ENCODE peak calls at places on chromosomes 13 and 19, in ten cellular contexts. One of them, this sample, is unnamed.

GRCh38 chr13:47249296-47249695 is 352.4 kb upstream of the HTR2A start:
- DNase-seq in activated CD4-positive, alpha-beta T cell treated with anti-CD3 and anti-CD28 coated beads, Interleukin-2, amount 50 U/mL, for 1 hour: no peak
- DNase-seq in stimulated activated CD8-positive, alpha-beta memory T cell treated with anti-CD3 and anti-CD28 coated beads, Interleukin-7, amount 100 ng/mL, for 1 hour: no peak
- DNase-seq in stromal cell of bone marrow: no peak
- DNase-seq in NCI-H2029: no peak
- DNase-seq in NCI-H345: no peak
- DNase-seq in effector memory CD4-positive, alpha-beta T cell: no peak
- DNase-seq in WTC11: no peak
- DNase-seq in lower leg skin: no peak
- DNase-seq in uterus: no peak
- DNase-seq in this sample: no peak

GRCh38 chr13:105994340-105994739 is 541.1 kb downstream of the EFNB2 start:
- DNase-seq in stimulated activated CD8-positive, alpha-beta memory T cell treated with anti-CD3 and anti-CD28 coated beads, Interleukin-7, amount 100 ng/mL, for 1 hour: no peak
- DNase-seq in stromal cell of bone marrow: no peak
- DNase-seq in NCI-H345: no peak
- DNase-seq in WTC11: no peak
- DNase-seq in activated CD4-positive, alpha-beta T cell treated with anti-CD3 and anti-CD28 coated beads, Interleukin-2, amount 50 U/mL, for 1 hour: no peak
- DNase-seq in uterus: no peak
- DNase-seq in effector memory CD4-positive, alpha-beta T cell: no peak
- DNase-seq in NCI-H2029: no peak
- DNase-seq in lower leg skin: no peak
- DNase-seq in this sample: no peak

GRCh38 chr13:76471486-76471885 is 414.7 kb downstream of the KCTD12 start:
- DNase-seq in lower leg skin: no peak
- DNase-seq in uterus: no peak
- DNase-seq in NCI-H2029: no peak
- DNase-seq in WTC11: no peak
- DNase-seq in stimulated activated CD8-positive, alpha-beta memory T cell treated with anti-CD3 and anti-CD28 coated beads, Interleukin-7, amount 100 ng/mL, for 1 hour: no peak
- DNase-seq in NCI-H345: no peak
- DNase-seq in activated CD4-positive, alpha-beta T cell treated with anti-CD3 and anti-CD28 coated beads, Interleukin-2, amount 50 U/mL, for 1 hour: no peak
- DNase-seq in stromal cell of bone marrow: no peak
- DNase-seq in effector memory CD4-positive, alpha-beta T cell: no peak
- DNase-seq in this sample: no peak

GRCh38 chr19:38264486-38265212 is at the start of gene SPINT2:
- DNase-seq in stromal cell of bone marrow: no peak
- DNase-seq in NCI-H2029: no peak
- DNase-seq in NCI-H345: peak
- DNase-seq in lower leg skin: peak
- DNase-seq in WTC11: peak
- DNase-seq in stimulated activated CD8-positive, alpha-beta memory T cell treated with anti-CD3 and anti-CD28 coated beads, Interleukin-7, amount 100 ng/mL, for 1 hour: no peak
- DNase-seq in uterus: no peak
- DNase-seq in effector memory CD4-positive, alpha-beta T cell: peak
- DNase-seq in activated CD4-positive, alpha-beta T cell treated with anti-CD3 and anti-CD28 coated beads, Interleukin-2, amount 50 U/mL, for 1 hour: peak
- DNase-seq in this sample: no peak

GRCh38 chr19:1622007-1622406 is 16.7 kb upstream of the UQCR11 start:
- DNase-seq in effector memory CD4-positive, alpha-beta T cell: no peak
- DNase-seq in NCI-H345: no peak
- DNase-seq in lower leg skin: no peak
- DNase-seq in stimulated activated CD8-positive, alpha-beta memory T cell treated with anti-CD3 and anti-CD28 coated beads, Interleukin-7, amount 100 ng/mL, for 1 hour: no peak
- DNase-seq in NCI-H2029: no peak
- DNase-seq in activated CD4-positive, alpha-beta T cell treated with anti-CD3 and anti-CD28 coated beads, Interleukin-2, amount 50 U/mL, for 1 hour: no peak
- DNase-seq in uterus: no peak
- DNase-seq in WTC11: no peak
- DNase-seq in stromal cell of bone marrow: no peak
- DNase-seq in this sample: no peak

GRCh38 chr19:3682741-3683404 is 17.4 kb downstream of the PIP5K1C start:
- DNase-seq in effector memory CD4-positive, alpha-beta T cell: no peak
- DNase-seq in stimulated activated CD8-positive, alpha-beta memory T cell treated with anti-CD3 and anti-CD28 coated beads, Interleukin-7, amount 100 ng/mL, for 1 hour: no peak
- DNase-seq in WTC11: no peak
- DNase-seq in uterus: peak
- DNase-seq in stromal cell of bone marrow: no peak
- DNase-seq in NCI-H345: no peak
- DNase-seq in lower leg skin: no peak
- DNase-seq in activated CD4-positive, alpha-beta T cell treated with anti-CD3 and anti-CD28 coated beads, Interleukin-2, amount 50 U/mL, for 1 hour: no peak
- DNase-seq in NCI-H2029: no peak
- DNase-seq in this sample: no peak

GRCh38 chr19:43781630-43782310 is 997 bp upstream of the KCNN4 start:
- DNase-seq in lower leg skin: no peak
- DNase-seq in activated CD4-positive, alpha-beta T cell treated with anti-CD3 and anti-CD28 coated beads, Interleukin-2, amount 50 U/mL, for 1 hour: no peak
- DNase-seq in stimulated activated CD8-positive, alpha-beta memory T cell treated with anti-CD3 and anti-CD28 coated beads, Interleukin-7, amount 100 ng/mL, for 1 hour: no peak
- DNase-seq in uterus: no peak
- DNase-seq in effector memory CD4-positive, alpha-beta T cell: no peak
- DNase-seq in WTC11: no peak
- DNase-seq in stromal cell of bone marrow: no peak
- DNase-seq in NCI-H2029: no peak
- DNase-seq in NCI-H345: no peak
- DNase-seq in this sample: no peak

GRCh38 chr19:56110515-56111448 is 10.3 kb downstream of the ZNF787 start:
- DNase-seq in effector memory CD4-positive, alpha-beta T cell: no peak
- DNase-seq in lower leg skin: no peak
- DNase-seq in stimulated activated CD8-positive, alpha-beta memory T cell treated with anti-CD3 and anti-CD28 coated beads, Interleukin-7, amount 100 ng/mL, for 1 hour: no peak
- DNase-seq in NCI-H345: no peak
- DNase-seq in activated CD4-positive, alpha-beta T cell treated with anti-CD3 and anti-CD28 coated beads, Interleukin-2, amount 50 U/mL, for 1 hour: no peak
- DNase-seq in NCI-H2029: no peak
- DNase-seq in uterus: no peak
- DNase-seq in WTC11: no peak
- DNase-seq in stromal cell of bone marrow: no peak
- DNase-seq in this sample: no peak

GRCh38 chr13:89832827-89833226 is 1514.7 kb upstream of the MIR17HG start:
- DNase-seq in stromal cell of bone marrow: no peak
- DNase-seq in WTC11: no peak
- DNase-seq in NCI-H2029: no peak
- DNase-seq in lower leg skin: no peak
- DNase-seq in NCI-H345: no peak
- DNase-seq in effector memory CD4-positive, alpha-beta T cell: no peak
- DNase-seq in stimulated activated CD8-positive, alpha-beta memory T cell treated with anti-CD3 and anti-CD28 coated beads, Interleukin-7, amount 100 ng/mL, for 1 hour: no peak
- DNase-seq in activated CD4-positive, alpha-beta T cell treated with anti-CD3 and anti-CD28 coated beads, Interleukin-2, amount 50 U/mL, for 1 hour: no peak
- DNase-seq in uterus: no peak
- DNase-seq in this sample: no peak

GRCh38 chr19:38270587-38271167 is 6.3 kb downstream of the SPINT2 start:
- DNase-seq in WTC11: no peak
- DNase-seq in lower leg skin: no peak
- DNase-seq in activated CD4-positive, alpha-beta T cell treated with anti-CD3 and anti-CD28 coated beads, Interleukin-2, amount 50 U/mL, for 1 hour: no peak
- DNase-seq in effector memory CD4-positive, alpha-beta T cell: no peak
- DNase-seq in NCI-H345: no peak
- DNase-seq in uterus: no peak
- DNase-seq in NCI-H2029: no peak
- DNase-seq in stromal cell of bone marrow: no peak
- DNase-seq in stimulated activated CD8-positive, alpha-beta memory T cell treated with anti-CD3 and anti-CD28 coated beads, Interleukin-7, amount 100 ng/mL, for 1 hour: no peak
- DNase-seq in this sample: no peak

GRCh38 chr13:81551036-81551435 is 1210.1 kb upstream of the SPRY2 start:
- DNase-seq in lower leg skin: no peak
- DNase-seq in uterus: no peak
- DNase-seq in effector memory CD4-positive, alpha-beta T cell: no peak
- DNase-seq in stimulated activated CD8-positive, alpha-beta memory T cell treated with anti-CD3 and anti-CD28 coated beads, Interleukin-7, amount 100 ng/mL, for 1 hour: no peak
- DNase-seq in NCI-H2029: no peak
- DNase-seq in activated CD4-positive, alpha-beta T cell treated with anti-CD3 and anti-CD28 coated beads, Interleukin-2, amount 50 U/mL, for 1 hour: no peak
- DNase-seq in stromal cell of bone marrow: no peak
- DNase-seq in WTC11: no peak
- DNase-seq in NCI-H345: no peak
- DNase-seq in this sample: no peak

GRCh38 chr13:111533900-111534645 is 213.6 kb downstream of the TEX29 start:
- DNase-seq in lower leg skin: no peak
- DNase-seq in stimulated activated CD8-positive, alpha-beta memory T cell treated with anti-CD3 and anti-CD28 coated beads, Interleukin-7, amount 100 ng/mL, for 1 hour: no peak
- DNase-seq in stromal cell of bone marrow: no peak
- DNase-seq in effector memory CD4-positive, alpha-beta T cell: no peak
- DNase-seq in WTC11: no peak
- DNase-seq in NCI-H2029: peak
- DNase-seq in uterus: no peak
- DNase-seq in NCI-H345: peak
- DNase-seq in activated CD4-positive, alpha-beta T cell treated with anti-CD3 and anti-CD28 coated beads, Interleukin-2, amount 50 U/mL, for 1 hour: no peak
- DNase-seq in this sample: no peak

GRCh38 chr13:62357887-62358645 is 942.4 kb upstream of the PCDH20 start:
- DNase-seq in WTC11: peak
- DNase-seq in NCI-H345: peak
- DNase-seq in uterus: no peak
- DNase-seq in activated CD4-positive, alpha-beta T cell treated with anti-CD3 and anti-CD28 coated beads, Interleukin-2, amount 50 U/mL, for 1 hour: no peak
- DNase-seq in effector memory CD4-positive, alpha-beta T cell: no peak
- DNase-seq in stimulated activated CD8-positive, alpha-beta memory T cell treated with anti-CD3 and anti-CD28 coated beads, Interleukin-7, amount 100 ng/mL, for 1 hour: no peak
- DNase-seq in lower leg skin: no peak
- DNase-seq in stromal cell of bone marrow: peak
- DNase-seq in NCI-H2029: no peak
- DNase-seq in this sample: peak

GRCh38 chr19:11293468-11294389 is 2.2 kb upstream of the TSPAN16 start:
- DNase-seq in NCI-H345: peak
- DNase-seq in NCI-H2029: peak
- DNase-seq in activated CD4-positive, alpha-beta T cell treated with anti-CD3 and anti-CD28 coated beads, Interleukin-2, amount 50 U/mL, for 1 hour: peak
- DNase-seq in lower leg skin: peak
- DNase-seq in stromal cell of bone marrow: peak
- DNase-seq in WTC11: peak
- DNase-seq in effector memory CD4-positive, alpha-beta T cell: peak
- DNase-seq in uterus: peak
- DNase-seq in stimulated activated CD8-positive, alpha-beta memory T cell treated with anti-CD3 and anti-CD28 coated beads, Interleukin-7, amount 100 ng/mL, for 1 hour: peak
- DNase-seq in this sample: peak

GRCh38 chr13:103067751-103068563 is 1.7 kb upstream of the SLC10A2 start:
- DNase-seq in stimulated activated CD8-positive, alpha-beta memory T cell treated with anti-CD3 and anti-CD28 coated beads, Interleukin-7, amount 100 ng/mL, for 1 hour: no peak
- DNase-seq in NCI-H2029: no peak
- DNase-seq in WTC11: peak
- DNase-seq in lower leg skin: no peak
- DNase-seq in NCI-H345: peak
- DNase-seq in stromal cell of bone marrow: no peak
- DNase-seq in activated CD4-positive, alpha-beta T cell treated with anti-CD3 and anti-CD28 coated beads, Interleukin-2, amount 50 U/mL, for 1 hour: no peak
- DNase-seq in effector memory CD4-positive, alpha-beta T cell: no peak
- DNase-seq in uterus: no peak
- DNase-seq in this sample: no peak

GRCh38 chr19:6056801-6057650 is 53.3 kb downstream of the RFX2 start:
- DNase-seq in lower leg skin: peak
- DNase-seq in effector memory CD4-positive, alpha-beta T cell: no peak
- DNase-seq in stromal cell of bone marrow: peak
- DNase-seq in NCI-H345: peak
- DNase-seq in stimulated activated CD8-positive, alpha-beta memory T cell treated with anti-CD3 and anti-CD28 coated beads, Interleukin-7, amount 100 ng/mL, for 1 hour: no peak
- DNase-seq in NCI-H2029: peak
- DNase-seq in activated CD4-positive, alpha-beta T cell treated with anti-CD3 and anti-CD28 coated beads, Interleukin-2, amount 50 U/mL, for 1 hour: peak
- DNase-seq in uterus: peak
- DNase-seq in WTC11: no peak
- DNase-seq in this sample: peak

GRCh38 chr13:111476197-111476596 is 155.8 kb downstream of the TEX29 start:
- DNase-seq in activated CD4-positive, alpha-beta T cell treated with anti-CD3 and anti-CD28 coated beads, Interleukin-2, amount 50 U/mL, for 1 hour: no peak
- DNase-seq in NCI-H345: no peak
- DNase-seq in stromal cell of bone marrow: no peak
- DNase-seq in NCI-H2029: no peak
- DNase-seq in WTC11: no peak
- DNase-seq in effector memory CD4-positive, alpha-beta T cell: no peak
- DNase-seq in lower leg skin: no peak
- DNase-seq in stimulated activated CD8-positive, alpha-beta memory T cell treated with anti-CD3 and anti-CD28 coated beads, Interleukin-7, amount 100 ng/mL, for 1 hour: no peak
- DNase-seq in uterus: no peak
- DNase-seq in this sample: no peak

GRCh38 chr19:1106841-1107654 is 3.3 kb downstream of the GPX4 start:
- DNase-seq in NCI-H2029: no peak
- DNase-seq in uterus: no peak
- DNase-seq in WTC11: no peak
- DNase-seq in stromal cell of bone marrow: no peak
- DNase-seq in lower leg skin: no peak
- DNase-seq in NCI-H345: no peak
- DNase-seq in activated CD4-positive, alpha-beta T cell treated with anti-CD3 and anti-CD28 coated beads, Interleukin-2, amount 50 U/mL, for 1 hour: no peak
- DNase-seq in effector memory CD4-positive, alpha-beta T cell: no peak
- DNase-seq in stimulated activated CD8-positive, alpha-beta memory T cell treated with anti-CD3 and anti-CD28 coated beads, Interleukin-7, amount 100 ng/mL, for 1 hour: no peak
- DNase-seq in this sample: no peak

GRCh38 chr19:18284710-18285430 is 3.4 kb upstream of the JUND start:
- DNase-seq in effector memory CD4-positive, alpha-beta T cell: no peak
- DNase-seq in lower leg skin: no peak
- DNase-seq in NCI-H2029: no peak
- DNase-seq in NCI-H345: no peak
- DNase-seq in stimulated activated CD8-positive, alpha-beta memory T cell treated with anti-CD3 and anti-CD28 coated beads, Interleukin-7, amount 100 ng/mL, for 1 hour: no peak
- DNase-seq in stromal cell of bone marrow: no peak
- DNase-seq in activated CD4-positive, alpha-beta T cell treated with anti-CD3 and anti-CD28 coated beads, Interleukin-2, amount 50 U/mL, for 1 hour: no peak
- DNase-seq in uterus: no peak
- DNase-seq in WTC11: no peak
- DNase-seq in this sample: no peak

GRCh38 chr19:46546194-46546896 is 50.7 kb upstream of the PNMA8B start:
- DNase-seq in NCI-H345: peak
- DNase-seq in lower leg skin: peak
- DNase-seq in effector memory CD4-positive, alpha-beta T cell: no peak
- DNase-seq in uterus: no peak
- DNase-seq in NCI-H2029: peak
- DNase-seq in stimulated activated CD8-positive, alpha-beta memory T cell treated with anti-CD3 and anti-CD28 coated beads, Interleukin-7, amount 100 ng/mL, for 1 hour: no peak
- DNase-seq in WTC11: peak
- DNase-seq in activated CD4-positive, alpha-beta T cell treated with anti-CD3 and anti-CD28 coated beads, Interleukin-2, amount 50 U/mL, for 1 hour: no peak
- DNase-seq in stromal cell of bone marrow: no peak
- DNase-seq in this sample: no peak

GRCh38 chr19:14433454-14434156 is 499 bp downstream of the PKN1 start:
- DNase-seq in activated CD4-positive, alpha-beta T cell treated with anti-CD3 and anti-CD28 coated beads, Interleukin-2, amount 50 U/mL, for 1 hour: peak
- DNase-seq in effector memory CD4-positive, alpha-beta T cell: peak
- DNase-seq in stromal cell of bone marrow: no peak
- DNase-seq in WTC11: peak
- DNase-seq in stimulated activated CD8-positive, alpha-beta memory T cell treated with anti-CD3 and anti-CD28 coated beads, Interleukin-7, amount 100 ng/mL, for 1 hour: no peak
- DNase-seq in NCI-H2029: peak
- DNase-seq in lower leg skin: no peak
- DNase-seq in uterus: peak
- DNase-seq in NCI-H345: peak
- DNase-seq in this sample: no peak

GRCh38 chr13:94329754-94330551 is 149.5 kb downstream of the DCT start:
- DNase-seq in NCI-H2029: no peak
- DNase-seq in uterus: peak
- DNase-seq in effector memory CD4-positive, alpha-beta T cell: no peak
- DNase-seq in lower leg skin: no peak
- DNase-seq in stromal cell of bone marrow: peak
- DNase-seq in WTC11: no peak
- DNase-seq in activated CD4-positive, alpha-beta T cell treated with anti-CD3 and anti-CD28 coated beads, Interleukin-2, amount 50 U/mL, for 1 hour: no peak
- DNase-seq in stimulated activated CD8-positive, alpha-beta memory T cell treated with anti-CD3 and anti-CD28 coated beads, Interleukin-7, amount 100 ng/mL, for 1 hour: no peak
- DNase-seq in NCI-H345: no peak
- DNase-seq in this sample: peak

GRCh38 chr13:66665991-66666390 is 564.1 kb downstream of the PCDH9 start:
- DNase-seq in NCI-H2029: peak
- DNase-seq in WTC11: peak
- DNase-seq in stromal cell of bone marrow: peak
- DNase-seq in effector memory CD4-positive, alpha-beta T cell: no peak
- DNase-seq in lower leg skin: no peak
- DNase-seq in uterus: no peak
- DNase-seq in stimulated activated CD8-positive, alpha-beta memory T cell treated with anti-CD3 and anti-CD28 coated beads, Interleukin-7, amount 100 ng/mL, for 1 hour: no peak
- DNase-seq in NCI-H345: peak
- DNase-seq in activated CD4-positive, alpha-beta T cell treated with anti-CD3 and anti-CD28 coated beads, Interleukin-2, amount 50 U/mL, for 1 hour: no peak
- DNase-seq in this sample: peak

GRCh38 chr19:54035215-54036178 is 28.2 kb downstream of the VSTM1 start:
- DNase-seq in stimulated activated CD8-positive, alpha-beta memory T cell treated with anti-CD3 and anti-CD28 coated beads, Interleukin-7, amount 100 ng/mL, for 1 hour: no peak
- DNase-seq in uterus: no peak
- DNase-seq in stromal cell of bone marrow: peak
- DNase-seq in activated CD4-positive, alpha-beta T cell treated with anti-CD3 and anti-CD28 coated beads, Interleukin-2, amount 50 U/mL, for 1 hour: no peak
- DNase-seq in NCI-H2029: no peak
- DNase-seq in NCI-H345: no peak
- DNase-seq in effector memory CD4-positive, alpha-beta T cell: no peak
- DNase-seq in WTC11: no peak
- DNase-seq in lower leg skin: no peak
- DNase-seq in this sample: peak

GRCh38 chr19:38970664-38971532 is 4.6 kb downstream of the FBXO17 start:
- DNase-seq in activated CD4-positive, alpha-beta T cell treated with anti-CD3 and anti-CD28 coated beads, Interleukin-2, amount 50 U/mL, for 1 hour: no peak
- DNase-seq in uterus: no peak
- DNase-seq in effector memory CD4-positive, alpha-beta T cell: no peak
- DNase-seq in NCI-H2029: no peak
- DNase-seq in lower leg skin: no peak
- DNase-seq in stimulated activated CD8-positive, alpha-beta memory T cell treated with anti-CD3 and anti-CD28 coated beads, Interleukin-7, amount 100 ng/mL, for 1 hour: no peak
- DNase-seq in stromal cell of bone marrow: no peak
- DNase-seq in WTC11: no peak
- DNase-seq in NCI-H345: no peak
- DNase-seq in this sample: no peak

GRCh38 chr19:35216833-35217707 is 11.5 kb downstream of the FAM187B start:
- DNase-seq in stimulated activated CD8-positive, alpha-beta memory T cell treated with anti-CD3 and anti-CD28 coated beads, Interleukin-7, amount 100 ng/mL, for 1 hour: no peak
- DNase-seq in lower leg skin: peak
- DNase-seq in effector memory CD4-positive, alpha-beta T cell: peak
- DNase-seq in NCI-H345: peak
- DNase-seq in stromal cell of bone marrow: no peak
- DNase-seq in NCI-H2029: peak
- DNase-seq in uterus: no peak
- DNase-seq in WTC11: peak
- DNase-seq in activated CD4-positive, alpha-beta T cell treated with anti-CD3 and anti-CD28 coated beads, Interleukin-2, amount 50 U/mL, for 1 hour: peak
- DNase-seq in this sample: no peak

GRCh38 chr19:38993271-38993670 is 17.7 kb upstream of the FBXO17 start:
- DNase-seq in uterus: no peak
- DNase-seq in effector memory CD4-positive, alpha-beta T cell: no peak
- DNase-seq in NCI-H345: no peak
- DNase-seq in stromal cell of bone marrow: peak
- DNase-seq in NCI-H2029: no peak
- DNase-seq in lower leg skin: no peak
- DNase-seq in activated CD4-positive, alpha-beta T cell treated with anti-CD3 and anti-CD28 coated beads, Interleukin-2, amount 50 U/mL, for 1 hour: no peak
- DNase-seq in WTC11: no peak
- DNase-seq in stimulated activated CD8-positive, alpha-beta memory T cell treated with anti-CD3 and anti-CD28 coated beads, Interleukin-7, amount 100 ng/mL, for 1 hour: no peak
- DNase-seq in this sample: no peak

GRCh38 chr19:743168-743687 is 7.7 kb upstream of the MISP start:
- DNase-seq in WTC11: peak
- DNase-seq in NCI-H345: peak
- DNase-seq in stimulated activated CD8-positive, alpha-beta memory T cell treated with anti-CD3 and anti-CD28 coated beads, Interleukin-7, amount 100 ng/mL, for 1 hour: no peak
- DNase-seq in activated CD4-positive, alpha-beta T cell treated with anti-CD3 and anti-CD28 coated beads, Interleukin-2, amount 50 U/mL, for 1 hour: no peak
- DNase-seq in NCI-H2029: peak
- DNase-seq in uterus: no peak
- DNase-seq in lower leg skin: no peak
- DNase-seq in effector memory CD4-positive, alpha-beta T cell: no peak
- DNase-seq in stromal cell of bone marrow: no peak
- DNase-seq in this sample: no peak